ENCODE peak calls at places on chromosomes 3 and 15, in ten cellular contexts. A is activated naive CD4-positive, alpha-beta T cell treated with anti-CD3 and anti-CD28 coated beads for 36 hours; K is upper lobe of right lung; O is RPMI7951; B is brain microvascular endothelial cell; J is heart right ventricle; F is AG08396; H is non-pigmented ciliary epithelial cell; T is naive thymus-derived CD4-positive, alpha-beta T cell; W is stimulated activated CD8-positive, alpha-beta memory T cell treated with anti-CD3 and anti-CD28 coated beads, Interleukin-15, amount 100 ng/mL, for 24 hours. X is an unnamed sample.
A peak's percentile ranks its signal among the peaks of the same experiment; 100 is the strongest.

GRCh38 chr3:127822166-127822835 is at the start of gene MGLL:
- DNase-seq in J (peak; percentile 55), T (no peak), A (no peak), B (peak; percentile 20), H (no peak), O (peak; percentile 70), W (no peak), K (peak; percentile 78), F (peak; percentile 70), X (no peak)

GRCh38 chr15:100786901-100787566 is 92.6 kb upstream of the ALDH1A3 start:
- DNase-seq in F (no peak), O (no peak), A (no peak), K (peak; percentile 40), T (no peak), W (no peak), B (no peak), J (no peak), H (no peak), X (no peak)

GRCh38 chr3:127454968-127455367 is 135.6 kb downstream of the TPRA1 start:
- DNase-seq in K (peak; percentile 52), W (no peak), T (no peak), J (no peak), B (no peak), O (no peak), F (no peak), A (no peak), H (no peak), X (no peak)

GRCh38 chr15:52795464-52796227 is 5.5 kb upstream of the ONECUT1 start:
- DNase-seq in H (no peak), O (no peak), B (no peak), K (no peak), A (no peak), W (no peak), T (no peak), F (no peak), J (no peak), X (no peak)

GRCh38 chr3:103532986-103533385 is 1098.2 kb downstream of the ZPLD1 start:
- DNase-seq in A (no peak), H (no peak), W (no peak), J (no peak), O (no peak), T (no peak), F (no peak), K (no peak), B (no peak), X (no peak)

GRCh38 chr3:172174396-172175253 is 135.2 kb downstream of the FNDC3B start:
- DNase-seq in O (no peak), F (no peak), A (no peak), J (no peak), W (no peak), B (no peak), T (no peak), H (no peak), K (no peak), X (no peak)

GRCh38 chr15:59367022-59367451 is 5.6 kb downstream of the MYO1E start:
- DNase-seq in J (no peak), B (no peak), F (no peak), H (no peak), O (no peak), A (no peak), W (no peak), K (no peak), T (no peak), X (peak; percentile 71)

GRCh38 chr3:158072790-158073189 is 33.4 kb downstream of the SHOX2 start:
- DNase-seq in H (no peak), T (no peak), A (no peak), W (no peak), O (no peak), K (no peak), F (no peak), J (no peak), B (no peak), X (no peak)

GRCh38 chr15:40293905-40294895 is 11.3 kb upstream of the ANKRD63 start:
- DNase-seq in F (no peak), A (no peak), J (no peak), H (no peak), W (no peak), T (no peak), B (no peak), O (no peak), K (no peak), X (no peak)

GRCh38 chr3:74532446-74532845 is 82.0 kb downstream of the CNTN3 start:
- DNase-seq in H (peak; percentile 82), O (no peak), A (no peak), J (no peak), F (peak; percentile 43), B (peak; percentile 49), W (no peak), T (no peak), K (no peak), X (peak; percentile 6)

GRCh38 chr15:101193063-101193712 is 58.7 kb downstream of the CHSY1 start:
- DNase-seq in T (no peak), B (no peak), F (no peak), K (no peak), W (no peak), A (no peak), J (peak; percentile 49), O (no peak), H (no peak), X (no peak)

GRCh38 chr3:149314807-149315578 is 18.4 kb downstream of the TM4SF18 start:
- DNase-seq in O (peak; percentile 83), T (no peak), W (no peak), J (no peak), H (peak; percentile 51), K (no peak), A (no peak), F (peak; percentile 36), B (peak; percentile 62), X (peak; percentile 76)

GRCh38 chr3:186275436-186275835 is 86.6 kb downstream of the DGKG start:
- DNase-seq in A (no peak), O (no peak), W (no peak), H (no peak), J (no peak), K (no peak), F (no peak), B (no peak), T (no peak), X (no peak)

GRCh38 chr3:63142681-63143080 is 135.4 kb upstream of the SYNPR start:
- DNase-seq in O (no peak), T (no peak), J (no peak), W (no peak), A (no peak), F (no peak), B (no peak), H (no peak), K (no peak), X (no peak)

GRCh38 chr3:132230156-132231000 is 86.8 kb upstream of the ACP3 start:
- DNase-seq in B (no peak), O (no peak), W (no peak), A (no peak), F (no peak), J (no peak), H (no peak), T (no peak), K (no peak), X (no peak)

GRCh38 chr3:60809857-60810256 is 441.4 kb downstream of the FHIT start:
- DNase-seq in B (no peak), W (no peak), J (no peak), A (no peak), O (peak; percentile 94), K (no peak), F (no peak), T (no peak), H (no peak), X (peak; percentile 72)

X was measured in retinal pigment epithelial cell.